ENCODE peak calls at places on chromosomes 12 and 14, in five cellular contexts. One of them, this sample, is unnamed.

GRCh38 chr12:89494411-89495231 is 30.0 kb downstream of the GALNT4 start:
- DNase-seq in AG04450: no peak
- DNase-seq in pancreas: no peak
- DNase-seq in IMR-90: peak; percentile 81
- DNase-seq in fibroblast of pulmonary artery: no peak
- DNase-seq in this sample: no peak

GRCh38 chr12:121124402-121125109 is 8.1 kb upstream of the P2RX7 start:
- DNase-seq in fibroblast of pulmonary artery: peak; percentile 93
- DNase-seq in pancreas: no peak
- DNase-seq in IMR-90: peak; percentile 91
- DNase-seq in AG04450: peak; percentile 49
- DNase-seq in this sample: peak; percentile 100

GRCh38 chr14:55327179-55327578 is 56.0 kb downstream of the FBXO34 start:
- DNase-seq in AG04450: no peak
- DNase-seq in IMR-90: no peak
- DNase-seq in fibroblast of pulmonary artery: no peak
- DNase-seq in pancreas: no peak
- DNase-seq in this sample: no peak

GRCh38 chr14:39217214-39217879 is 16.4 kb upstream of the MIA2 start:
- DNase-seq in pancreas: no peak
- DNase-seq in fibroblast of pulmonary artery: no peak
- DNase-seq in IMR-90: no peak
- DNase-seq in AG04450: no peak
- DNase-seq in this sample: no peak

GRCh38 chr14:104112609-104113571 is 25.5 kb upstream of the KIF26A start:
- DNase-seq in AG04450: no peak
- DNase-seq in IMR-90: no peak
- DNase-seq in pancreas: no peak
- DNase-seq in fibroblast of pulmonary artery: no peak
- DNase-seq in this sample: no peak

GRCh38 chr12:54126696-54127537 is 61.9 kb downstream of the SMUG1 start:
- DNase-seq in IMR-90: no peak
- DNase-seq in pancreas: peak; percentile 66
- DNase-seq in AG04450: no peak
- DNase-seq in fibroblast of pulmonary artery: no peak
- DNase-seq in this sample: no peak

GRCh38 chr12:92827836-92828431 is 101.2 kb downstream of the EEA1 start:
- DNase-seq in IMR-90: peak; percentile 49
- DNase-seq in fibroblast of pulmonary artery: peak; percentile 73
- DNase-seq in pancreas: no peak
- DNase-seq in AG04450: no peak
- DNase-seq in this sample: peak; percentile 3

GRCh38 chr12:68245071-68246021 is 8.1 kb downstream of the IL22 start:
- DNase-seq in pancreas: no peak
- DNase-seq in IMR-90: peak; percentile 24
- DNase-seq in fibroblast of pulmonary artery: no peak
- DNase-seq in AG04450: no peak
- DNase-seq in this sample: no peak

GRCh38 chr14:53128706-53129105 is 24.4 kb downstream of the DDHD1 start:
- DNase-seq in pancreas: no peak
- DNase-seq in AG04450: no peak
- DNase-seq in fibroblast of pulmonary artery: no peak
- DNase-seq in IMR-90: no peak
- DNase-seq in this sample: no peak

GRCh38 chr14:34137001-34137400 is 186.1 kb upstream of the EGLN3 start:
- DNase-seq in AG04450: no peak
- DNase-seq in fibroblast of pulmonary artery: no peak
- DNase-seq in pancreas: no peak
- DNase-seq in IMR-90: no peak
- DNase-seq in this sample: no peak

GRCh38 chr12:113063396-113064350 is 7.1 kb downstream of the DTX1 start:
- DNase-seq in pancreas: peak; percentile 39
- DNase-seq in IMR-90: no peak
- DNase-seq in AG04450: no peak
- DNase-seq in fibroblast of pulmonary artery: no peak
- DNase-seq in this sample: no peak

GRCh38 chr14:101774006-101774755 is 12.7 kb downstream of the PPP2R5C start:
- DNase-seq in IMR-90: no peak
- DNase-seq in fibroblast of pulmonary artery: no peak
- DNase-seq in pancreas: no peak
- DNase-seq in AG04450: no peak
- DNase-seq in this sample: no peak

GRCh38 chr14:101774814-101775213 is 13.3 kb downstream of the PPP2R5C start:
- DNase-seq in IMR-90: no peak
- DNase-seq in AG04450: no peak
- DNase-seq in pancreas: no peak
- DNase-seq in fibroblast of pulmonary artery: no peak
- DNase-seq in this sample: no peak

GRCh38 chr14:101773378-101773777 is 11.9 kb downstream of the PPP2R5C start:
- DNase-seq in pancreas: no peak
- DNase-seq in IMR-90: no peak
- DNase-seq in AG04450: no peak
- DNase-seq in fibroblast of pulmonary artery: no peak
- DNase-seq in this sample: no peak

GRCh38 chr14:101770183-101770582 is 8.7 kb downstream of the PPP2R5C start:
- DNase-seq in AG04450: no peak
- DNase-seq in fibroblast of pulmonary artery: no peak
- DNase-seq in IMR-90: no peak
- DNase-seq in pancreas: no peak
- DNase-seq in this sample: no peak

GRCh38 chr14:101772770-101773169 is 11.3 kb downstream of the PPP2R5C start:
- DNase-seq in pancreas: no peak
- DNase-seq in AG04450: no peak
- DNase-seq in IMR-90: no peak
- DNase-seq in fibroblast of pulmonary artery: no peak
- DNase-seq in this sample: no peak
- H3K4me3 ChIP-seq in pancreas: no peak overlapping the region
- H3K4me3 ChIP-seq in AG04450: no peak overlapping the region
- H3K4me3 ChIP-seq in IMR-90: no peak overlapping the region
- H3K4me3 ChIP-seq in fibroblast of pulmonary artery: no peak overlapping the region
- H3K4me3 ChIP-seq in this sample: no peak overlapping the region

GRCh38 chr12:12064596-12064995 is 6.1 kb upstream of the BCL2L14 start:
- DNase-seq in IMR-90: no peak
- DNase-seq in AG04450: no peak
- DNase-seq in pancreas: no peak
- DNase-seq in fibroblast of pulmonary artery: no peak
- DNase-seq in this sample: no peak

GRCh38 chr12:12072064-12072760 is 1.5 kb downstream of the BCL2L14 start:
- DNase-seq in IMR-90: no peak
- DNase-seq in fibroblast of pulmonary artery: no peak
- DNase-seq in pancreas: peak; percentile 68
- DNase-seq in AG04450: no peak
- DNase-seq in this sample: no peak

GRCh38 chr12:12070674-12071661 is at the start of gene BCL2L14:
- DNase-seq in pancreas: no peak
- DNase-seq in fibroblast of pulmonary artery: no peak
- DNase-seq in IMR-90: no peak
- DNase-seq in AG04450: no peak
- DNase-seq in this sample: no peak

DNA sequence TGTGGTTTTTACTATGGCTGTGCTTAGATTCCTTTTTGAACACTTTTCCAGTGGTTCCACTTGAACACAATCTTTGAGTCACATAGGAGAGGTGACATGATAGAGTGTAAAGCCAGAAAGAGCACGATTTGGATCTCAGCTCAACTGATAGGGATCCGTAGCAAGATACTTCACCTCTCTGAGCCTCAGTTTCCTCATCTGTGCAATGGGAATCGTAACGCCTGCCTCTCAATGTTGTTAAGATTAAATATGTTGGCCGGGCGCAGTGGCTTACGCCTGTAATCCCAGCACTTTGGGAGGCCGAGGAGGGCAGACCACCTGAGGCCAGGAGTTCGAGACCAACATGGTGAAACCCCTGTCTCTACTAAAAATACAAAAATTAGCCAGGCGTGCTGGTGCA is 590 bp upstream of the BCL2L14 start:
- DNase-seq in pancreas: no peak
- DNase-seq in AG04450: no peak
- DNase-seq in IMR-90: no peak
- DNase-seq in fibroblast of pulmonary artery: no peak
- DNase-seq in this sample: no peak
- H3K4me3 ChIP-seq in pancreas: no peak overlapping the region
- H3K4me3 ChIP-seq in AG04450: no peak overlapping the region
- H3K4me3 ChIP-seq in IMR-90: no peak overlapping the region
- H3K4me3 ChIP-seq in fibroblast of pulmonary artery: no peak overlapping the region
- H3K4me3 ChIP-seq in this sample: no peak overlapping the region

GRCh38 chr12:55631056-55631455 is 5.6 kb upstream of the OR10P1 start:
- DNase-seq in pancreas: no peak
- DNase-seq in fibroblast of pulmonary artery: no peak
- DNase-seq in IMR-90: no peak
- DNase-seq in AG04450: no peak
- DNase-seq in this sample: no peak

GRCh38 chr12:55636116-55636655 is 506 bp upstream of the OR10P1 start:
- DNase-seq in pancreas: no peak
- DNase-seq in AG04450: no peak
- DNase-seq in fibroblast of pulmonary artery: no peak
- DNase-seq in IMR-90: no peak
- DNase-seq in this sample: no peak

GRCh38 chr12:55636853-55637252 is at the start of gene OR10P1:
- DNase-seq in IMR-90: no peak
- DNase-seq in AG04450: no peak
- DNase-seq in fibroblast of pulmonary artery: no peak
- DNase-seq in pancreas: no peak
- DNase-seq in this sample: no peak

GRCh38 chr12:55631743-55632142 is 4.9 kb upstream of the OR10P1 start:
- DNase-seq in AG04450: no peak
- DNase-seq in IMR-90: no peak
- DNase-seq in pancreas: no peak
- DNase-seq in fibroblast of pulmonary artery: no peak
- DNase-seq in this sample: no peak

GRCh38 chr12:55634186-55634585 is 2.5 kb upstream of the OR10P1 start:
- DNase-seq in AG04450: no peak
- DNase-seq in pancreas: no peak
- DNase-seq in IMR-90: no peak
- DNase-seq in fibroblast of pulmonary artery: no peak
- DNase-seq in this sample: no peak
- H3K4me3 ChIP-seq in AG04450: no peak overlapping the region
- H3K4me3 ChIP-seq in pancreas: no peak overlapping the region
- H3K4me3 ChIP-seq in IMR-90: no peak overlapping the region
- H3K4me3 ChIP-seq in fibroblast of pulmonary artery: no peak overlapping the region
- H3K4me3 ChIP-seq in this sample: no peak overlapping the region

GRCh38 chr14:58238252-58239247 is 6.1 kb upstream of the PSMA3 start:
- DNase-seq in pancreas: no peak
- DNase-seq in fibroblast of pulmonary artery: peak; percentile 42
- DNase-seq in IMR-90: no peak
- DNase-seq in AG04450: peak; percentile 34
- DNase-seq in this sample: no peak
- H3K4me3 ChIP-seq in pancreas: peak overlapping the region; percentile 22
- H3K4me3 ChIP-seq in fibroblast of pulmonary artery: peak overlapping the region; percentile 74
- H3K4me3 ChIP-seq in IMR-90: peak overlapping the region; percentile 4
- H3K4me3 ChIP-seq in AG04450: peak overlapping the region; percentile 46
- H3K4me3 ChIP-seq in this sample: peak overlapping the region; percentile 61

GRCh38 chr12:79692249-79692619 is 1.5 kb upstream of the PAWR start:
- DNase-seq in pancreas: no peak
- DNase-seq in fibroblast of pulmonary artery: no peak
- DNase-seq in AG04450: no peak
- DNase-seq in IMR-90: peak; percentile 4
- DNase-seq in this sample: no peak
- H3K4me3 ChIP-seq in pancreas: peak overlapping the region; percentile 5
- H3K4me3 ChIP-seq in fibroblast of pulmonary artery: peak overlapping the region; percentile 82
- H3K4me3 ChIP-seq in AG04450: peak overlapping the region; percentile 90
- H3K4me3 ChIP-seq in IMR-90: peak overlapping the region; percentile 96
- H3K4me3 ChIP-seq in this sample: peak overlapping the region; percentile 87

DNA sequence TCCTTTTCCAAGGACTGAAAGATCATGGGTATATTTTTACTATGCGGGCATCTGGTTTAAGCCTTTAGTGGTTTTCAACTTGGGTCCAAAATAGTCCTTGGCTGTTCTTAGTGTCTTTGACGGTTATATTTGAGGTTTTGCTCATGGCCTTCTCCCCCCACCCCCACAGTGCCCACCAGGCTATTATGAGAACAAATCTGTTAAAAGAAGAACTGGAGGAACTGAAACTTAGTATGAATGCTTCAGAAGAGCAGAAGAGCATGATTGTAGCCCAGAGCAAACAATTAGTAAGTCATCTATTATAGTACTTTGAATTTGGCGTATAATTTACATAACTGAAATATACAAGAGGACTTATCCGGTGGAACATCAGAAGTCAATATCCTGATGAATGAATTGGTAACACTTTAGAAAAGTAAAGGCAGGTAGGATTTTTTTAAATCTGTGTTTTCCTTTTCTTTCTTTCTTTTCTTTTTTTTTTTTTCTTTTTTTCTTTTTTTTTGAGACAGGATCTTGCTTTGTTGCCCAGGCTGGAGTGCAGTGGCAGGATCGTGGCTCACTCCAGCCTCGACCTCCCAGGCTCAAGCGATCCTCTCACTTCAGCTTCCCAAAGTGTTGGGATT is 71.8 kb upstream of the BCAT1 start:
- DNase-seq in fibroblast of pulmonary artery: no peak
- DNase-seq in AG04450: no peak
- DNase-seq in pancreas: no peak
- DNase-seq in IMR-90: no peak
- DNase-seq in this sample: no peak
- H3K4me3 ChIP-seq in fibroblast of pulmonary artery: no peak overlapping the region
- H3K4me3 ChIP-seq in AG04450: no peak overlapping the region
- H3K4me3 ChIP-seq in pancreas: no peak overlapping the region
- H3K4me3 ChIP-seq in IMR-90: no peak overlapping the region
- H3K4me3 ChIP-seq in this sample: no peak overlapping the region

DNA sequence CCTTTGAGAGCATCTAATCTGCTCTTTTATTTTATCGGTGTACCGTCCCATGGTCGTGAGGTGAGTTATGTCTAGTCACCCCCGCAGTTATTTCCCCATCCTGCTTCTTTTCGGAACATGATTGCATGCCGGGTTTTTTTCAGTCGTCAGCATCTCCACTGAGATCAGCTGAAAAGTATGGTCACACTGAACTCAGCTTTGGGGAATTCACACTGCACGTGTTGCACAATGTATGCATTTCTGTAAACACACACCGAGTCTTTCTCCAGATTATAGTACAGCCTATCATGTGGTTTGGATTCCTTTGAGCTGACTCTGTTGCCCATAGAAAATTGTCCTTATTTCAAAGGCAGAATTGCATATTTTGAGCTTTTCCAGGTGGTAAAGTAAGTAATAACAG is 24.6 kb downstream of the PLXNC1 start:
- DNase-seq in AG04450: peak; percentile 97
- DNase-seq in fibroblast of pulmonary artery: peak; percentile 99
- DNase-seq in pancreas: no peak
- DNase-seq in IMR-90: peak; percentile 99
- DNase-seq in this sample: no peak
- H3K4me3 ChIP-seq in AG04450: no peak overlapping the region
- H3K4me3 ChIP-seq in fibroblast of pulmonary artery: no peak overlapping the region
- H3K4me3 ChIP-seq in pancreas: no peak overlapping the region
- H3K4me3 ChIP-seq in IMR-90: no peak overlapping the region
- H3K4me3 ChIP-seq in this sample: no peak overlapping the region

This sample was measured in epithelial cell of proximal tubule.